ENCODE peak calls at places on chromosomes 2 and 18, in six cellular contexts. V is body of pancreas, Y is GM10248, R is GM23338, P is left lung, A is Calu3. H is an unnamed sample.

GRCh38 chr2:123870877-123871276 is 154.2 kb upstream of the CNTNAP5 start:
- DNase-seq in V (no peak), Y (no peak), R (peak), P (no peak), A (no peak), H (no peak)

GRCh38 chr18:23992941-23993280 is 21.6 kb upstream of the TTC39C start:
- DNase-seq in V (no peak), Y (no peak), R (no peak), P (no peak), A (no peak), H (no peak)

GRCh38 chr2:220787251-220787650 is 784.9 kb downstream of the EPHA4 start:
- DNase-seq in V (no peak), Y (no peak), R (no peak), P (no peak), A (no peak), H (peak)

GRCh38 chr2:150495993-150496627 is 8.6 kb upstream of the RND3 start:
- DNase-seq in V (no peak), Y (no peak), R (no peak), P (no peak), A (no peak), H (peak)

GRCh38 chr2:197894751-197895274 is 90.4 kb downstream of the PLCL1 start:
- DNase-seq in V (no peak), Y (no peak), R (no peak), P (no peak), A (no peak), H (no peak)

GRCh38 chr2:241739177-241739576 is 4.7 kb downstream of the D2HGDH start:
- DNase-seq in V (no peak), Y (no peak), R (no peak), P (peak), A (no peak), H (no peak)

GRCh38 chr2:101196220-101196661 is 45.1 kb upstream of the TBC1D8 start:
- DNase-seq in V (no peak), Y (no peak), R (no peak), P (no peak), A (no peak), H (no peak)

GRCh38 chr2:167335627-167336026 is 447.3 kb downstream of the XIRP2 start:
- DNase-seq in V (no peak), Y (no peak), R (no peak), P (no peak), A (no peak), H (peak)

GRCh38 chr2:39124770-39125075 is 3.9 kb upstream of the SOS1 start:
- DNase-seq in V (no peak), Y (no peak), R (no peak), P (no peak), A (no peak), H (no peak)

GRCh38 chr2:182503886-182504285 is 77.0 kb upstream of the PDE1A start:
- DNase-seq in V (no peak), Y (no peak), R (no peak), P (no peak), A (no peak), H (peak)

GRCh38 chr2:46073540-46074018 is 223.6 kb upstream of the EPAS1 start:
- DNase-seq in V (no peak), Y (no peak), R (no peak), P (no peak), A (peak), H (peak)

GRCh38 chr2:29295843-29296242 is 180.6 kb downstream of the CLIP4 start:
- DNase-seq in V (peak), Y (no peak), R (peak), P (no peak), A (peak), H (peak)

GRCh38 chr2:133859578-133859977 is 291.3 kb upstream of the NCKAP5 start:
- DNase-seq in V (no peak), Y (no peak), R (no peak), P (no peak), A (no peak), H (no peak)

GRCh38 chr18:42038936-42039335 is 83.9 kb downstream of the PIK3C3 start:
- DNase-seq in V (no peak), Y (no peak), R (peak), P (no peak), A (no peak), H (peak)

DNA sequence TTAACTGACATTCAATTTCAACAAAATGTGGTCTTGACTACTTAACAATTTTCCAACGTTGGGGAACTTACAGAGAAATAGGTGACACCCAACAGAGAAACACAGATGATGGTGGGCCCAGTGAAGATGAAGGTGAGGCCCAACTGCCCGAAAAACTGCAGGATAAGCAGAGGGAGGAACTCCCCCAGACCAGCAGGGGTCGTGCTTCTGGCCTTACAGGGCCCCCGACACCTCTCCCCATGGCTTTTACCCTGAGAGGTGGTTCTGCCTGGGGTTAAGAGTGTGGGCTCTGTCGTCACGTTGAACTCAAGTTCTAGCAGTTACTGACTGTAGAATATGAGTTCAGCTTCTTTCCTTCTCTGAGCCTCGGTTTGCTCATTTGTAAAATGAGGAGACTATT is 119.5 kb upstream of the SMIM21 start:
- DNase-seq in V (no peak), Y (no peak), R (peak), P (no peak), A (no peak), H (no peak)
- TF ChIP-seq CTCF in V (no peak), Y (no peak), R (peak), P (no peak), A (no peak), H (no peak)

DNA sequence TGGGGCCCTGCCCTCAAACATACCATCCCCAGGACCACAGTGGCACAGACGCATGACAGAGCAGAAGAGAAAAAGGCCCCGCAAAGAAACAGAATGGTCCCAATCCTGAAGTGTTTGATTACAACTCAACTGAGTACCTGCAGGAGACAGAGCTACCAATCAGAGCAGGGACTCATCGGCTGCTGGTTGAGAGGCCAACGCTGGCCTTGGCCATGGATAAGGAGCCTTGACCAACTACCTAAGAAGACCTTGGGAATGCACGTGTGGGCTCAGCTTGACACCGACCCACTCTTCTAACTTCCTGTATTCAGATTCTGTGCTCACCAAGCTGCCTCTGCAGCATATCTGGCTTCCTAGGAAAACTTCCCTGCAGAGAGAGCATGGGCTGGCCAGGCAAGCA is 135.6 kb downstream of the BCL2 start:
- DNase-seq in V (no peak), Y (no peak), R (no peak), P (no peak), A (no peak), H (no peak)
- TF ChIP-seq CTCF in V (no peak), Y (no peak), R (no peak), P (no peak), A (no peak), H (no peak)

DNA sequence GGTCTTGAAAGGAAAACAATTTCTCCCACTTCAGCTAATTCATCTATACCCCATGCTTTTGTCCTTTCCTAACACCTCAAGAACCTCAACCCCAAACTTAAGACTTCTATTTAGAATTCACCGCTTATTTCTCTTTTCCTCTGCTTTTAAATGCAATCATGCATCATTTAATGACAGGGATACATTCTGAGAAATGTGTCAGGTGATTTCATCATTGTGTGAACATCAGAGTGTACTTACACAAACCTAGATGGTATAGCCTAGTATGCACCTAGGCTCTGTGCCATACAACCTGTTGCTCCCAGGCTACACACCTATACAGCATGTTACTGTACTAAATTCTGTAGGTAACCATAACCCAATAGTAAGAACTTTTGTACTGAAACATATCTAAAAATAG is 22.9 kb downstream of the ARL5A start:
- DNase-seq in V (no peak), Y (no peak), R (no peak), P (no peak), A (no peak), H (no peak)
- TF ChIP-seq CTCF in V (no peak), Y (no peak), R (no peak), P (no peak), A (no peak), H (no peak)

GRCh38 chr2:110679337-110679707 is 1.5 kb upstream of the BUB1 start:
- DNase-seq in V (peak), Y (no peak), R (no peak), P (no peak), A (no peak), H (peak)
- TF ChIP-seq CTCF in V (no peak), Y (no peak), R (peak), P (no peak), A (no peak), H (no peak)

H was measured in bronchial epithelial cell.